ENCODE peak calls at places on chromosomes 13 and 19, in ten cellular contexts. One of them, this sample, is unnamed.

GRCh38 chr19:45245334-45245787 is at the start of gene EXOC3L2:
- DNase-seq in adipocyte: no peak
- DNase-seq in dorsolateral prefrontal cortex: no peak
- DNase-seq in body of pancreas: no peak
- DNase-seq in BJ: no peak
- DNase-seq in stomach: no peak
- DNase-seq in CD8-positive, alpha-beta T cell: no peak
- DNase-seq in sigmoid colon: no peak
- DNase-seq in HepG2: no peak
- DNase-seq in brain microvascular endothelial cell: no peak
- DNase-seq in this sample: no peak

GRCh38 chr13:36787181-36787580 is 31.8 kb upstream of the RFXAP start:
- DNase-seq in adipocyte: no peak
- DNase-seq in dorsolateral prefrontal cortex: no peak
- DNase-seq in body of pancreas: no peak
- DNase-seq in BJ: no peak
- DNase-seq in stomach: no peak
- DNase-seq in CD8-positive, alpha-beta T cell: no peak
- DNase-seq in sigmoid colon: no peak
- DNase-seq in HepG2: no peak
- DNase-seq in brain microvascular endothelial cell: no peak
- DNase-seq in this sample: no peak

GRCh38 chr13:68047889-68048288 is 817.8 kb upstream of the PCDH9 start:
- DNase-seq in adipocyte: no peak
- DNase-seq in dorsolateral prefrontal cortex: no peak
- DNase-seq in body of pancreas: no peak
- DNase-seq in BJ: no peak
- DNase-seq in stomach: no peak
- DNase-seq in CD8-positive, alpha-beta T cell: no peak
- DNase-seq in sigmoid colon: no peak
- DNase-seq in HepG2: no peak
- DNase-seq in brain microvascular endothelial cell: no peak
- DNase-seq in this sample: no peak

GRCh38 chr13:96858133-96858826 is 136.0 kb downstream of the OXGR1 start:
- DNase-seq in adipocyte: no peak
- DNase-seq in dorsolateral prefrontal cortex: no peak
- DNase-seq in body of pancreas: no peak
- DNase-seq in BJ: no peak
- DNase-seq in stomach: no peak
- DNase-seq in CD8-positive, alpha-beta T cell: no peak
- DNase-seq in sigmoid colon: no peak
- DNase-seq in HepG2: no peak
- DNase-seq in brain microvascular endothelial cell: no peak
- DNase-seq in this sample: no peak

GRCh38 chr13:39148513-39148961 is 110.3 kb downstream of the NHLRC3 start:
- DNase-seq in adipocyte: peak; percentile 42
- DNase-seq in dorsolateral prefrontal cortex: no peak
- DNase-seq in body of pancreas: no peak
- DNase-seq in BJ: peak; percentile 4
- DNase-seq in stomach: no peak
- DNase-seq in CD8-positive, alpha-beta T cell: no peak
- DNase-seq in sigmoid colon: no peak
- DNase-seq in HepG2: no peak
- DNase-seq in brain microvascular endothelial cell: peak; percentile 0
- DNase-seq in this sample: peak; percentile 68

GRCh38 chr19:2424686-2425621 is 2.4 kb downstream of the TIMM13 start:
- DNase-seq in adipocyte: peak; percentile 69
- DNase-seq in dorsolateral prefrontal cortex: no peak
- DNase-seq in body of pancreas: peak; percentile 60
- DNase-seq in BJ: no peak
- DNase-seq in stomach: peak; percentile 30
- DNase-seq in CD8-positive, alpha-beta T cell: no peak
- DNase-seq in sigmoid colon: peak; percentile 73
- DNase-seq in HepG2: no peak
- DNase-seq in brain microvascular endothelial cell: peak; percentile 78
- DNase-seq in this sample: peak; percentile 76

GRCh38 chr13:35994131-35994966 is 136.8 kb downstream of the DCLK1 start:
- DNase-seq in adipocyte: peak; percentile 96
- DNase-seq in dorsolateral prefrontal cortex: no peak
- DNase-seq in body of pancreas: peak; percentile 73
- DNase-seq in BJ: peak; percentile 68
- DNase-seq in stomach: no peak
- DNase-seq in CD8-positive, alpha-beta T cell: no peak
- DNase-seq in sigmoid colon: no peak
- DNase-seq in HepG2: no peak
- DNase-seq in brain microvascular endothelial cell: peak; percentile 94
- DNase-seq in this sample: peak; percentile 97

GRCh38 chr19:40791996-40792395 is 7.0 kb upstream of the EGLN2 start:
- DNase-seq in adipocyte: no peak
- DNase-seq in dorsolateral prefrontal cortex: no peak
- DNase-seq in body of pancreas: no peak
- DNase-seq in BJ: no peak
- DNase-seq in stomach: no peak
- DNase-seq in CD8-positive, alpha-beta T cell: no peak
- DNase-seq in sigmoid colon: no peak
- DNase-seq in HepG2: no peak
- DNase-seq in brain microvascular endothelial cell: no peak
- DNase-seq in this sample: no peak

GRCh38 chr19:18205180-18205915 is 1.5 kb upstream of the RAB3A start:
- DNase-seq in adipocyte: peak; percentile 90
- DNase-seq in dorsolateral prefrontal cortex: peak; percentile 80
- DNase-seq in body of pancreas: peak; percentile 76
- DNase-seq in BJ: no peak
- DNase-seq in stomach: peak; percentile 73
- DNase-seq in CD8-positive, alpha-beta T cell: peak; percentile 47
- DNase-seq in sigmoid colon: peak; percentile 96
- DNase-seq in HepG2: no peak
- DNase-seq in brain microvascular endothelial cell: peak; percentile 77
- DNase-seq in this sample: peak; percentile 74

GRCh38 chr19:35609881-35610353 is 2.6 kb upstream of the HAUS5 start:
- DNase-seq in adipocyte: no peak
- DNase-seq in dorsolateral prefrontal cortex: no peak
- DNase-seq in body of pancreas: no peak
- DNase-seq in BJ: no peak
- DNase-seq in stomach: no peak
- DNase-seq in CD8-positive, alpha-beta T cell: no peak
- DNase-seq in sigmoid colon: no peak
- DNase-seq in HepG2: no peak
- DNase-seq in brain microvascular endothelial cell: no peak
- DNase-seq in this sample: no peak

GRCh38 chr19:7497292-7497691 is 8.5 kb upstream of the PEX11G start:
- DNase-seq in adipocyte: peak; percentile 48
- DNase-seq in dorsolateral prefrontal cortex: no peak
- DNase-seq in body of pancreas: no peak
- DNase-seq in BJ: no peak
- DNase-seq in stomach: no peak
- DNase-seq in CD8-positive, alpha-beta T cell: no peak
- DNase-seq in sigmoid colon: no peak
- DNase-seq in HepG2: no peak
- DNase-seq in brain microvascular endothelial cell: no peak
- DNase-seq in this sample: no peak

GRCh38 chr13:27960362-27961226 is 8.5 kb downstream of the CDX2 start:
- DNase-seq in adipocyte: no peak
- DNase-seq in dorsolateral prefrontal cortex: no peak
- DNase-seq in body of pancreas: peak; percentile 87
- DNase-seq in BJ: no peak
- DNase-seq in stomach: peak; percentile 81
- DNase-seq in CD8-positive, alpha-beta T cell: no peak
- DNase-seq in sigmoid colon: no peak
- DNase-seq in HepG2: peak; percentile 97
- DNase-seq in brain microvascular endothelial cell: peak; percentile 34
- DNase-seq in this sample: no peak
- H3K27me3 ChIP-seq in adipocyte: peaks cover 73% of the 10 kb centered on the region
- H3K27me3 ChIP-seq in dorsolateral prefrontal cortex: peaks cover 96% of the 10 kb centered on the region
- H3K27me3 ChIP-seq in body of pancreas: no peaks in the 10 kb centered on the region
- H3K27me3 ChIP-seq in BJ: peaks cover 36% of the 10 kb centered on the region
- H3K27me3 ChIP-seq in stomach: peaks cover 30% of the 10 kb centered on the region
- H3K27me3 ChIP-seq in CD8-positive, alpha-beta T cell: peaks cover 26% of the 10 kb centered on the region
- H3K27me3 ChIP-seq in sigmoid colon: peaks cover 56% of the 10 kb centered on the region
- H3K27me3 ChIP-seq in HepG2: peaks cover 10% of the 10 kb centered on the region
- H3K27me3 ChIP-seq in brain microvascular endothelial cell: peaks cover 87% of the 10 kb centered on the region
- H3K27me3 ChIP-seq in this sample: peaks cover 41% of the 10 kb centered on the region

DNA sequence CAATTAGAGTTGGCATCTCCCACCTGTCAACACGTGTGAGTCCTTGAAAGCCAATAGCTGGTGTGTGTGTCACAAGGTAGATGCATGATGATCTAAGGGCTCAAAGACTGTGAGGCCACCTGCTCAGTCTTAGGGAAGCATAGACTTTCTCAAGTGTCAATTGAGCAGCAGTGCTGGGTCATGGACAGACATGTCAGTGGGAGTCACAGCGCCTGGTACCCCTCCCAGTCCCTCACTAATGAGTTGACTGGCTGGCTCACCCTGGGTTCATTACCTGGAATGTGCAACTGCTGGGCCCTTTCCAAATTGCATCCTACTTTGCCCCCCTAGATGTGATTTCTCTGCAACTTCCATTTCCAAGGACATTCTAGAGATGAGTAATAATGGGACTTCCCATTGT is 9.1 kb upstream of the PSG6 start:
- DNase-seq in adipocyte: no peak
- DNase-seq in dorsolateral prefrontal cortex: no peak
- DNase-seq in body of pancreas: no peak
- DNase-seq in BJ: no peak
- DNase-seq in stomach: no peak
- DNase-seq in CD8-positive, alpha-beta T cell: no peak
- DNase-seq in sigmoid colon: no peak
- DNase-seq in HepG2: no peak
- DNase-seq in brain microvascular endothelial cell: no peak
- DNase-seq in this sample: no peak
- H3K27me3 ChIP-seq in adipocyte: no peaks in the 10 kb centered on the region
- H3K27me3 ChIP-seq in dorsolateral prefrontal cortex: no peaks in the 10 kb centered on the region
- H3K27me3 ChIP-seq in body of pancreas: no peaks in the 10 kb centered on the region
- H3K27me3 ChIP-seq in BJ: no peaks in the 10 kb centered on the region
- H3K27me3 ChIP-seq in stomach: no peaks in the 10 kb centered on the region
- H3K27me3 ChIP-seq in CD8-positive, alpha-beta T cell: no peaks in the 10 kb centered on the region
- H3K27me3 ChIP-seq in sigmoid colon: no peaks in the 10 kb centered on the region
- H3K27me3 ChIP-seq in HepG2: no peaks in the 10 kb centered on the region
- H3K27me3 ChIP-seq in brain microvascular endothelial cell: no peaks in the 10 kb centered on the region
- H3K27me3 ChIP-seq in this sample: no peaks in the 10 kb centered on the region

DNA sequence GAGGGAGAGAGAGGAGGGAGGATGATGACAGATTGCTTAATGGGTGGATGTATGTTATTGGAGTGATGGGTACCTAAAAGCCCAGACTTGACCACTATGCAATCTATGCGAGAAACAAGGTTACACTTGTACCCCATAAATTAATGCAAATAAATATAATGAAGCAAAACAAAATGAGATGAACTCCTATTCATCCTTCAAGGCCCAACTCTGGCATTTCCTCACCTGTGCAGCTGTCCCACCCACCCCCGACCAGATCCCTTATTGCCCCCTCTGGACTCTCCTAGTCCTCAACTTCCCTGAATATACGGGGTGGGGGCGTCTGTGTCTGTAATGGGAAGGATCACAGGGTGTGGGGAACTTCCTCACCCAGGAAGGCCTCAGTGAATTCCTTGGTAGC is 4.1 kb downstream of the PGLYRP2 start:
- DNase-seq in adipocyte: no peak
- DNase-seq in dorsolateral prefrontal cortex: no peak
- DNase-seq in body of pancreas: no peak
- DNase-seq in BJ: no peak
- DNase-seq in stomach: no peak
- DNase-seq in CD8-positive, alpha-beta T cell: no peak
- DNase-seq in sigmoid colon: no peak
- DNase-seq in HepG2: no peak
- DNase-seq in brain microvascular endothelial cell: no peak
- DNase-seq in this sample: no peak
- H3K27me3 ChIP-seq in adipocyte: peaks cover 3% of the 10 kb centered on the region
- H3K27me3 ChIP-seq in dorsolateral prefrontal cortex: no peaks in the 10 kb centered on the region
- H3K27me3 ChIP-seq in body of pancreas: no peaks in the 10 kb centered on the region
- H3K27me3 ChIP-seq in BJ: no peaks in the 10 kb centered on the region
- H3K27me3 ChIP-seq in stomach: no peaks in the 10 kb centered on the region
- H3K27me3 ChIP-seq in CD8-positive, alpha-beta T cell: no peaks in the 10 kb centered on the region
- H3K27me3 ChIP-seq in sigmoid colon: no peaks in the 10 kb centered on the region
- H3K27me3 ChIP-seq in HepG2: no peaks in the 10 kb centered on the region
- H3K27me3 ChIP-seq in brain microvascular endothelial cell: no peaks in the 10 kb centered on the region
- H3K27me3 ChIP-seq in this sample: no peaks in the 10 kb centered on the region

GRCh38 chr13:25171170-25171516 is 945 bp downstream of the AMER2 start:
- DNase-seq in adipocyte: no peak
- DNase-seq in dorsolateral prefrontal cortex: no peak
- DNase-seq in body of pancreas: no peak
- DNase-seq in BJ: no peak
- DNase-seq in stomach: no peak
- DNase-seq in CD8-positive, alpha-beta T cell: no peak
- DNase-seq in sigmoid colon: no peak
- DNase-seq in HepG2: no peak
- DNase-seq in brain microvascular endothelial cell: no peak
- DNase-seq in this sample: no peak
- H3K27me3 ChIP-seq in adipocyte: peaks cover 55% of the 10 kb centered on the region
- H3K27me3 ChIP-seq in dorsolateral prefrontal cortex: no peaks in the 10 kb centered on the region
- H3K27me3 ChIP-seq in body of pancreas: no peaks in the 10 kb centered on the region
- H3K27me3 ChIP-seq in BJ: peaks cover 21% of the 10 kb centered on the region
- H3K27me3 ChIP-seq in stomach: peaks cover 30% of the 10 kb centered on the region
- H3K27me3 ChIP-seq in CD8-positive, alpha-beta T cell: peaks cover 5% of the 10 kb centered on the region
- H3K27me3 ChIP-seq in sigmoid colon: peaks cover 24% of the 10 kb centered on the region
- H3K27me3 ChIP-seq in HepG2: peaks cover 5% of the 10 kb centered on the region
- H3K27me3 ChIP-seq in brain microvascular endothelial cell: peaks cover 39% of the 10 kb centered on the region
- H3K27me3 ChIP-seq in this sample: peaks cover 30% of the 10 kb centered on the region

DNA sequence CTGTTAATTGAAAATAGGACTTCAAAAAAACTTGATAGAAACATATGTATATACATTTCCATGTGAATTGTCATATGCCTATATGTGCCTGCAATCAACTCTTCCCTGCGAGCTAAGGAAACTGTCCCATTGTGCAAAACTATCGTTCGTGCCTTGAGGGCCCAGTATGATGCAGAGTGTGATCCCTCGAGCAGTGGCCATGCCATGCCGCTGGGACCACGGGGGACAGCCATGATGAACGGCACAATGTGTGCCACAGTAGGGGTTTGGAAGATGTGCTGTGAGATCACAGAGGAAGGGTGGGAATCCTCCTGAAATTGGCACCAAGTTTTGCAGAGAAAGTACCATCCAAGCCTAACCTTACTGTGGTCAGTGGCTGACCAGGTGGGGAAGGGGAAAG is 118.1 kb upstream of the SOX1 start:
- DNase-seq in adipocyte: no peak
- DNase-seq in dorsolateral prefrontal cortex: peak; percentile 10
- DNase-seq in body of pancreas: no peak
- DNase-seq in BJ: no peak
- DNase-seq in stomach: peak; percentile 11
- DNase-seq in CD8-positive, alpha-beta T cell: no peak
- DNase-seq in sigmoid colon: no peak
- DNase-seq in HepG2: no peak
- DNase-seq in brain microvascular endothelial cell: no peak
- DNase-seq in this sample: no peak
- H3K27me3 ChIP-seq in adipocyte: no peaks in the 10 kb centered on the region
- H3K27me3 ChIP-seq in dorsolateral prefrontal cortex: peaks cover 12% of the 10 kb centered on the region
- H3K27me3 ChIP-seq in body of pancreas: no peaks in the 10 kb centered on the region
- H3K27me3 ChIP-seq in BJ: no peaks in the 10 kb centered on the region
- H3K27me3 ChIP-seq in stomach: no peaks in the 10 kb centered on the region
- H3K27me3 ChIP-seq in CD8-positive, alpha-beta T cell: no peaks in the 10 kb centered on the region
- H3K27me3 ChIP-seq in sigmoid colon: no peaks in the 10 kb centered on the region
- H3K27me3 ChIP-seq in HepG2: peaks cover 29% of the 10 kb centered on the region
- H3K27me3 ChIP-seq in brain microvascular endothelial cell: no peaks in the 10 kb centered on the region
- H3K27me3 ChIP-seq in this sample: no peaks in the 10 kb centered on the region

GRCh38 chr13:19725320-19725719 is 57.4 kb downstream of the PSPC1 start:
- DNase-seq in adipocyte: no peak
- DNase-seq in dorsolateral prefrontal cortex: no peak
- DNase-seq in body of pancreas: no peak
- DNase-seq in BJ: no peak
- DNase-seq in stomach: no peak
- DNase-seq in CD8-positive, alpha-beta T cell: no peak
- DNase-seq in sigmoid colon: no peak
- DNase-seq in HepG2: no peak
- DNase-seq in brain microvascular endothelial cell: no peak
- DNase-seq in this sample: no peak
- H3K27me3 ChIP-seq in adipocyte: no peaks in the 10 kb centered on the region
- H3K27me3 ChIP-seq in dorsolateral prefrontal cortex: no peaks in the 10 kb centered on the region
- H3K27me3 ChIP-seq in body of pancreas: no peaks in the 10 kb centered on the region
- H3K27me3 ChIP-seq in BJ: no peaks in the 10 kb centered on the region
- H3K27me3 ChIP-seq in stomach: no peaks in the 10 kb centered on the region
- H3K27me3 ChIP-seq in CD8-positive, alpha-beta T cell: no peaks in the 10 kb centered on the region
- H3K27me3 ChIP-seq in sigmoid colon: no peaks in the 10 kb centered on the region
- H3K27me3 ChIP-seq in HepG2: no peaks in the 10 kb centered on the region
- H3K27me3 ChIP-seq in brain microvascular endothelial cell: no peaks in the 10 kb centered on the region
- H3K27me3 ChIP-seq in this sample: no peaks in the 10 kb centered on the region

GRCh38 chr19:31718898-31719297 is 369.7 kb upstream of the TSHZ3 start:
- DNase-seq in adipocyte: no peak
- DNase-seq in dorsolateral prefrontal cortex: no peak
- DNase-seq in body of pancreas: no peak
- DNase-seq in BJ: no peak
- DNase-seq in stomach: no peak
- DNase-seq in CD8-positive, alpha-beta T cell: no peak
- DNase-seq in sigmoid colon: no peak
- DNase-seq in HepG2: no peak
- DNase-seq in brain microvascular endothelial cell: no peak
- DNase-seq in this sample: peak; percentile 46
- H3K27me3 ChIP-seq in adipocyte: peaks cover 6% of the 10 kb centered on the region
- H3K27me3 ChIP-seq in dorsolateral prefrontal cortex: peaks cover 9% of the 10 kb centered on the region
- H3K27me3 ChIP-seq in body of pancreas: no peaks in the 10 kb centered on the region
- H3K27me3 ChIP-seq in BJ: no peaks in the 10 kb centered on the region
- H3K27me3 ChIP-seq in stomach: no peaks in the 10 kb centered on the region
- H3K27me3 ChIP-seq in CD8-positive, alpha-beta T cell: no peaks in the 10 kb centered on the region
- H3K27me3 ChIP-seq in sigmoid colon: no peaks in the 10 kb centered on the region
- H3K27me3 ChIP-seq in HepG2: no peaks in the 10 kb centered on the region
- H3K27me3 ChIP-seq in brain microvascular endothelial cell: no peaks in the 10 kb centered on the region
- H3K27me3 ChIP-seq in this sample: no peaks in the 10 kb centered on the region